ENCODE peak calls at places on chromosomes 12 and 14, in nine cellular contexts. Z, W, X, K, I, S, C, Y and R are unnamed samples.

GRCh38 chr12:15581006-15581405 is 208.2 kb downstream of the EPS8 start:
- DNase-seq in Z (no peak), W (no peak), X (no peak), K (no peak), I (no peak), S (no peak), C (no peak), Y (no peak), R (no peak)

GRCh38 chr12:58310828-58311273 is 369.5 kb downstream of the ATP23 start:
- DNase-seq in Z (peak), W (peak), X (no peak), K (peak), I (no peak), S (no peak), C (no peak), Y (no peak), R (no peak)

GRCh38 chr12:130428116-130428515 is 90.4 kb downstream of the PIWIL1 start:
- DNase-seq in Z (no peak), W (no peak), X (no peak), K (no peak), I (no peak), S (no peak), C (no peak), Y (no peak), R (no peak)

GRCh38 chr12:119288559-119288958 is 46.0 kb upstream of the CCDC60 start:
- DNase-seq in Z (no peak), W (no peak), X (no peak), K (no peak), I (no peak), S (no peak), C (no peak), Y (no peak), R (no peak)

GRCh38 chr14:57848786-57849185 is 17.1 kb downstream of the SLC35F4 start:
- DNase-seq in Z (no peak), W (no peak), X (no peak), K (peak), I (no peak), S (no peak), C (no peak), Y (no peak), R (no peak)

GRCh38 chr12:113040722-113041168 is 15.8 kb upstream of the DTX1 start:
- DNase-seq in Z (peak), W (peak), X (no peak), K (peak), I (peak), S (peak), C (no peak), Y (no peak), R (no peak)

GRCh38 chr12:124681779-124682391 is 114.5 kb upstream of the NCOR2 start:
- DNase-seq in Z (peak), W (no peak), X (no peak), K (peak), I (no peak), S (peak), C (no peak), Y (no peak), R (no peak)

GRCh38 chr12:121295746-121296617 is 527 bp downstream of the CAMKK2 start:
- DNase-seq in Z (peak), W (peak), X (peak), K (peak), I (peak), S (no peak), C (peak), Y (peak), R (peak)

GRCh38 chr12:58026892-58027891 is 85.8 kb downstream of the ATP23 start:
- DNase-seq in Z (no peak), W (no peak), X (no peak), K (peak), I (no peak), S (no peak), C (no peak), Y (no peak), R (no peak)

GRCh38 chr14:20415723-20416622 is 2.7 kb upstream of the TEP1 start:
- DNase-seq in Z (peak), W (peak), X (peak), K (peak), I (peak), S (no peak), C (peak), Y (no peak), R (no peak)

GRCh38 chr12:53217049-53217929 is 10.2 kb upstream of the ITGB7 start:
- DNase-seq in Z (no peak), W (no peak), X (no peak), K (peak), I (peak), S (no peak), C (no peak), Y (no peak), R (peak)

GRCh38 chr12:108346022-108346633 is 7.0 kb upstream of the CMKLR1 start:
- DNase-seq in Z (no peak), W (no peak), X (no peak), K (no peak), I (no peak), S (no peak), C (no peak), Y (no peak), R (no peak)

GRCh38 chr12:13085968-13086686 is 17.3 kb downstream of the GSG1 start:
- DNase-seq in Z (no peak), W (no peak), X (no peak), K (peak), I (no peak), S (no peak), C (no peak), Y (no peak), R (no peak)

GRCh38 chr12:109291531-109292341 is 17.3 kb downstream of the FOXN4 start:
- DNase-seq in Z (no peak), W (peak), X (peak), K (peak), I (peak), S (peak), C (no peak), Y (peak), R (no peak)

GRCh38 chr12:19800884-19801283 is 361.6 kb downstream of the AEBP2 start:
- DNase-seq in Z (no peak), W (no peak), X (no peak), K (no peak), I (no peak), S (no peak), C (no peak), Y (no peak), R (no peak)

GRCh38 chr12:77339610-77340009 is 274.2 kb upstream of the E2F7 start:
- DNase-seq in Z (no peak), W (no peak), X (no peak), K (peak), I (no peak), S (no peak), C (no peak), Y (no peak), R (no peak)

GRCh38 chr14:69999246-69999645 is 120.0 kb downstream of the SMOC1 start:
- DNase-seq in Z (no peak), W (peak), X (no peak), K (peak), I (no peak), S (no peak), C (no peak), Y (no peak), R (no peak)

GRCh38 chr14:29937116-29937515 is 9.5 kb upstream of the PRKD1 start:
- DNase-seq in Z (no peak), W (no peak), X (no peak), K (peak), I (no peak), S (no peak), C (no peak), Y (no peak), R (no peak)

GRCh38 chr14:92841930-92842329 is 47.8 kb downstream of the GOLGA5 start:
- DNase-seq in Z (no peak), W (no peak), X (no peak), K (no peak), I (no peak), S (no peak), C (no peak), Y (no peak), R (no peak)

GRCh38 chr14:38047518-38047917 is 160.2 kb upstream of the SSTR1 start:
- DNase-seq in Z (no peak), W (no peak), X (no peak), K (no peak), I (no peak), S (no peak), C (no peak), Y (no peak), R (no peak)

GRCh38 chr12:4046150-4046845 is 173.1 kb upstream of the PARP11 start:
- DNase-seq in Z (no peak), W (no peak), X (no peak), K (no peak), I (no peak), S (no peak), C (no peak), Y (no peak), R (no peak)

GRCh38 chr14:73312697-73313096 is 75.4 kb downstream of the PAPLN start:
- DNase-seq in Z (no peak), W (no peak), X (no peak), K (no peak), I (no peak), S (no peak), C (no peak), Y (no peak), R (no peak)

GRCh38 chr14:100901391-100902183 is 1.9 kb downstream of the RTL1 start:
- DNase-seq in Z (no peak), W (no peak), X (no peak), K (no peak), I (no peak), S (peak), C (no peak), Y (no peak), R (no peak)

GRCh38 chr14:37147310-37147875 is 25.0 kb downstream of the SLC25A21 start:
- DNase-seq in Z (no peak), W (no peak), X (no peak), K (peak), I (no peak), S (no peak), C (no peak), Y (no peak), R (no peak)

GRCh38 chr14:51208982-51209381 is 31.1 kb upstream of the TMX1 start:
- DNase-seq in Z (no peak), W (no peak), X (no peak), K (no peak), I (no peak), S (no peak), C (no peak), Y (no peak), R (no peak)

GRCh38 chr14:40870252-40870651 is 736.4 kb upstream of the LRFN5 start:
- DNase-seq in Z (no peak), W (no peak), X (no peak), K (no peak), I (peak), S (no peak), C (no peak), Y (no peak), R (no peak)

GRCh38 chr12:79552186-79552585 is 138.6 kb downstream of the PAWR start:
- DNase-seq in Z (no peak), W (no peak), X (no peak), K (peak), I (no peak), S (no peak), C (no peak), Y (no peak), R (no peak)

GRCh38 chr12:108063192-108063591 is 65.9 kb upstream of the WSCD2 start:
- DNase-seq in Z (peak), W (no peak), X (peak), K (peak), I (peak), S (no peak), C (peak), Y (no peak), R (no peak)

GRCh38 chr12:119791453-119791852 is 85.7 kb downstream of the CIT start:
- DNase-seq in Z (no peak), W (no peak), X (no peak), K (no peak), I (no peak), S (no peak), C (no peak), Y (no peak), R (no peak)

GRCh38 chr12:65663648-65664047 is 160.6 kb upstream of the HMGA2 start:
- DNase-seq in Z (no peak), W (no peak), X (no peak), K (peak), I (no peak), S (no peak), C (no peak), Y (no peak), R (no peak)

GRCh38 chr12:7645395-7646177 is 20.1 kb downstream of the APOBEC1 start:
- DNase-seq in Z (peak), W (peak), X (peak), K (peak), I (peak), S (no peak), C (peak), Y (no peak), R (no peak)

GRCh38 chr14:64628940-64629403 is 75.3 kb upstream of the PLEKHG3 start:
- DNase-seq in Z (no peak), W (peak), X (no peak), K (peak), I (no peak), S (no peak), C (no peak), Y (peak), R (no peak)

GRCh38 chr12:95574799-95575452 is 23.6 kb upstream of the USP44 start:
- DNase-seq in Z (peak), W (peak), X (peak), K (peak), I (peak), S (no peak), C (peak), Y (no peak), R (no peak)

GRCh38 chr12:25207883-25208282 is 12.8 kb downstream of the ETFRF1 start:
- DNase-seq in Z (no peak), W (no peak), X (no peak), K (no peak), I (no peak), S (no peak), C (no peak), Y (no peak), R (no peak)

GRCh38 chr12:20946732-20947131 is 136.2 kb downstream of the SLCO1B3 start:
- DNase-seq in Z (peak), W (peak), X (peak), K (peak), I (peak), S (no peak), C (peak), Y (no peak), R (no peak)

GRCh38 chr14:77804592-77804991 is 4.7 kb downstream of the ADCK1 start:
- DNase-seq in Z (peak), W (no peak), X (no peak), K (peak), I (peak), S (no peak), C (peak), Y (no peak), R (no peak)

GRCh38 chr14:64718762-64719161 is 14.5 kb downstream of the PLEKHG3 start:
- DNase-seq in Z (no peak), W (no peak), X (no peak), K (no peak), I (no peak), S (peak), C (no peak), Y (no peak), R (no peak)

GRCh38 chr14:105914738-105915385 is 388.5 kb downstream of the TMEM121 start:
- DNase-seq in Z (no peak), W (no peak), X (no peak), K (no peak), I (no peak), S (peak), C (no peak), Y (no peak), R (no peak)

GRCh38 chr14:105917933-105918436 is 391.6 kb downstream of the TMEM121 start:
- DNase-seq in Z (no peak), W (no peak), X (no peak), K (no peak), I (no peak), S (no peak), C (no peak), Y (no peak), R (no peak)

GRCh38 chr14:105913861-105914260 is 387.5 kb downstream of the TMEM121 start:
- DNase-seq in Z (no peak), W (no peak), X (no peak), K (no peak), I (no peak), S (peak), C (no peak), Y (no peak), R (no peak)

GRCh38 chr14:105919458-105920150 is 393.2 kb downstream of the TMEM121 start:
- DNase-seq in Z (no peak), W (no peak), X (no peak), K (no peak), I (no peak), S (peak), C (no peak), Y (no peak), R (no peak)

GRCh38 chr14:105918496-105919262 is 392.3 kb downstream of the TMEM121 start:
- DNase-seq in Z (no peak), W (no peak), X (no peak), K (no peak), I (no peak), S (peak), C (no peak), Y (no peak), R (no peak)
- H3K27ac ChIP-seq in Z (no peak), W (no peak), X (no peak), K (no peak), I (no peak), S (no peak), C (no peak), Y (no peak), R (no peak)

DNA sequence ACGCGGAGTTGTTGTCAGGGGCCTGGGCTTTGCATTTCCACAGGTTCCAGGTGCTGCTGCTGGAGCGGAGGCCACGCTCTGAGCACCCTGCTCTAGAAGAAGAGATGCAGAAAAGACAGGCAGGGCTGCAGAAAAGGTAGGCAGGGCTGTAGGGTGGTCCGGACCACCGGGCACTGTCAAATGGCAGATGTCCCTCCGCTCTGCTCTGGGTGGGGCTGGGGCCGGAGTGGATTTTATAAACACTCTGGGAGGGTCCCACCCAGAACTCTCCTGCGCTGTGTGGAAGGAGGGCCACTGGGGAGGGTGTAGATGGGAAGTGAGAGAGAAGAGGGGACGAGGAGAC is 4.0 kb upstream of the ASPG start:
- DNase-seq in Z (no peak), W (no peak), X (no peak), K (no peak), I (no peak), S (no peak), C (no peak), Y (no peak), R (no peak)
- H3K27ac ChIP-seq in Z (no peak), W (no peak), X (no peak), K (no peak), I (no peak), S (no peak), C (no peak), Y (no peak), R (no peak)

GRCh38 chr14:90839024-90839888 is 23.0 kb upstream of the TTC7B start:
- DNase-seq in Z (no peak), W (peak), X (no peak), K (peak), I (no peak), S (peak), C (no peak), Y (no peak), R (no peak)
- H3K27ac ChIP-seq in Z (no peak), W (no peak), X (no peak), K (no peak), I (no peak), S (peak), C (no peak), Y (no peak), R (no peak)

GRCh38 chr14:56002876-56003625 is 115.2 kb upstream of the PELI2 start:
- DNase-seq in Z (no peak), W (no peak), X (no peak), K (no peak), I (no peak), S (no peak), C (peak), Y (no peak), R (no peak)

GRCh38 chr14:56004323-56004722 is 113.9 kb upstream of the PELI2 start:
- DNase-seq in Z (no peak), W (no peak), X (no peak), K (peak), I (no peak), S (no peak), C (peak), Y (no peak), R (no peak)

GRCh38 chr14:56008160-56008559 is 110.1 kb upstream of the PELI2 start:
- DNase-seq in Z (no peak), W (no peak), X (no peak), K (no peak), I (no peak), S (no peak), C (peak), Y (no peak), R (no peak)

GRCh38 chr14:56004807-56005579 is 113.2 kb upstream of the PELI2 start:
- DNase-seq in Z (no peak), W (peak), X (peak), K (peak), I (no peak), S (no peak), C (peak), Y (peak), R (no peak)

GRCh38 chr14:56005580-56006053 is 112.6 kb upstream of the PELI2 start:
- DNase-seq in Z (no peak), W (peak), X (no peak), K (peak), I (no peak), S (no peak), C (peak), Y (no peak), R (no peak)
- H3K27ac ChIP-seq in Z (no peak), W (peak), X (no peak), K (peak), I (no peak), S (peak), C (no peak), Y (no peak), R (no peak)

GRCh38 chr14:24271834-24272263 is 452 bp upstream of the RABGGTA start:
- DNase-seq in Z (no peak), W (no peak), X (no peak), K (no peak), I (no peak), S (no peak), C (no peak), Y (no peak), R (no peak)
- H3K27ac ChIP-seq in Z (peak), W (peak), X (no peak), K (no peak), I (peak), S (peak), C (peak), Y (peak), R (peak)